ENCODE peak calls at places on chromosomes 1 and 21, in seven cellular contexts. S is GM12865; T is CD8-positive, alpha-beta T cell; Q is Panc1; J is dorsolateral prefrontal cortex; M is NB4; H is lung. V is an unnamed sample.

GRCh38 chr1:117821782-117822447 is 107.5 kb downstream of the GDAP2 start:
- DNase-seq in S (no peak), T (no peak), Q (peak), J (no peak), M (peak), H (no peak), V (peak)

GRCh38 chr1:165239873-165240272 is 116.6 kb downstream of the LMX1A start:
- DNase-seq in S (no peak), T (no peak), Q (no peak), J (no peak), M (no peak), H (no peak), V (no peak)

GRCh38 chr1:228901936-228902681 is 166.8 kb downstream of the RHOU start:
- DNase-seq in S (no peak), T (no peak), Q (no peak), J (no peak), M (no peak), H (no peak), V (no peak)

GRCh38 chr1:229191066-229191674 is 79.7 kb upstream of the RAB4A start:
- DNase-seq in S (no peak), T (no peak), Q (no peak), J (no peak), M (no peak), H (no peak), V (no peak)

GRCh38 chr1:184973308-184974085 is 811 bp downstream of the NIBAN1 start:
- DNase-seq in S (peak), T (peak), Q (no peak), J (no peak), M (peak), H (peak), V (no peak)

GRCh38 chr21:22791986-22792560 is 1793.9 kb downstream of the NCAM2 start:
- DNase-seq in S (peak), T (no peak), Q (peak), J (no peak), M (peak), H (no peak), V (peak)

GRCh38 chr1:202623075-202623474 is 87.2 kb downstream of the SYT2 start:
- DNase-seq in S (no peak), T (no peak), Q (no peak), J (no peak), M (peak), H (no peak), V (peak)

GRCh38 chr1:17212487-17213121 is 7.7 kb downstream of the PADI1 start:
- DNase-seq in S (no peak), T (peak), Q (no peak), J (no peak), M (peak), H (no peak), V (peak)

GRCh38 chr1:3403388-3404179 is 50.9 kb upstream of the ARHGEF16 start:
- DNase-seq in S (no peak), T (no peak), Q (no peak), J (no peak), M (no peak), H (no peak), V (no peak)

GRCh38 chr1:226411619-226412018 is 3.7 kb upstream of the PARP1 start:
- DNase-seq in S (peak), T (no peak), Q (no peak), J (no peak), M (no peak), H (no peak), V (no peak)

GRCh38 chr1:42750041-42750440 is 10.0 kb upstream of the CLDN19 start:
- DNase-seq in S (no peak), T (no peak), Q (no peak), J (no peak), M (no peak), H (no peak), V (no peak)

GRCh38 chr1:153563339-153563952 is 2.2 kb downstream of the S100A2 start:
- DNase-seq in S (no peak), T (no peak), Q (no peak), J (no peak), M (no peak), H (no peak), V (no peak)

GRCh38 chr1:185632659-185633428 is 101.3 kb upstream of the HMCN1 start:
- DNase-seq in S (no peak), T (no peak), Q (no peak), J (no peak), M (peak), H (no peak), V (no peak)

GRCh38 chr1:199121047-199121446 is 482.2 kb downstream of the PTPRC start:
- DNase-seq in S (no peak), T (no peak), Q (no peak), J (no peak), M (no peak), H (no peak), V (no peak)

GRCh38 chr1:227948493-227949260 is 945 bp upstream of the WNT9A start:
- DNase-seq in S (no peak), T (no peak), Q (no peak), J (no peak), M (no peak), H (no peak), V (no peak)

GRCh38 chr1:179761296-179761695 is 18.2 kb downstream of the FAM163A start:
- DNase-seq in S (no peak), T (no peak), Q (no peak), J (no peak), M (no peak), H (no peak), V (no peak)

GRCh38 chr1:248000169-248000568 is 13.3 kb upstream of the OR2L5 start:
- DNase-seq in S (no peak), T (no peak), Q (no peak), J (no peak), M (no peak), H (no peak), V (no peak)

GRCh38 chr1:34143984-34144383 is 21.0 kb downstream of the CSMD2 start:
- DNase-seq in S (no peak), T (no peak), Q (no peak), J (no peak), M (no peak), H (no peak), V (no peak)
- H3K4me3 ChIP-seq in S (no peak), T (no peak), Q (no peak), J (no peak), M (no peak), H (no peak), V (no peak)

DNA sequence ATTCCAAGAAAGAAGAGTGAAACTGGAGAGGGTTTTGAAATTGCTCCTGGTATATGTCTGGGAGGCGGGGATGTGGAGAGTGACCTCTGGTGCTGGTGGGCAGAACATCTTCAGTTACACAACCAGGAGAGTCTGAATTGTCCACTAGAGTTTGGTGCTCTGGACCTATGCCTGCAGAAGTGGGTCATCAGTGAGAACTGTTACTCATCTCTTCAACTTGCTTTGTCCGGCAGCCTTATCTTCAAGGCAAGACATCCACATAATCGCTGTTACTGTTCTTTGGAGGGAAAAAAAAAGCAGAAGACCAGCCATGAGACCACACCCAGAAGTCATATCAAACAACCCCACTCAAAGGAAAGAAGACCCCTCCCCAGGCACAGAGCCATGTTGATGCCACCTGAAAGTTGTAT is 14.9 kb downstream of the SH2D1B start:
- DNase-seq in S (no peak), T (no peak), Q (no peak), J (no peak), M (no peak), H (no peak), V (no peak)
- TF ChIP-seq CTCF in S (no peak), T (no peak), Q (peak), J (no peak), M (no peak), H (no peak), V (no peak)

GRCh38 chr1:83596331-83596730 is 402.6 kb downstream of the TTLL7 start:
- DNase-seq in S (no peak), T (no peak), Q (no peak), J (no peak), M (no peak), H (no peak), V (no peak)
- H3K4me3 ChIP-seq in S (no peak), T (no peak), Q (no peak), J (no peak), M (no peak), H (no peak), V (no peak)

GRCh38 chr1:73452522-73452921 is 745.5 kb downstream of the LRRIQ3 start:
- DNase-seq in S (no peak), T (no peak), Q (no peak), J (no peak), M (no peak), H (no peak), V (peak)
- TF ChIP-seq CTCF in S (no peak), T (no peak), Q (no peak), J (peak), M (no peak), H (no peak), V (peak)

GRCh38 chr1:183025782-183026774 is 2.9 kb downstream of the LAMC1 start:
- DNase-seq in S (peak), T (no peak), Q (no peak), J (no peak), M (no peak), H (no peak), V (no peak)
- H3K4me3 ChIP-seq in S (peak), T (no peak), Q (peak), J (peak), M (peak), H (no peak), V (peak)

GRCh38 chr1:64966158-64966963 is at the start of gene JAK1:
- DNase-seq in S (peak), T (peak), Q (no peak), J (peak), M (peak), H (peak), V (no peak)

GRCh38 chr1:64967381-64967780 is 1.0 kb upstream of the JAK1 start:
- DNase-seq in S (peak), T (no peak), Q (no peak), J (no peak), M (no peak), H (no peak), V (no peak)

GRCh38 chr1:64965239-64966157 is 851 bp downstream of the JAK1 start:
- DNase-seq in S (peak), T (peak), Q (no peak), J (peak), M (peak), H (peak), V (no peak)

GRCh38 chr1:64973061-64973647 is 6.8 kb upstream of the JAK1 start:
- DNase-seq in S (no peak), T (no peak), Q (no peak), J (no peak), M (no peak), H (no peak), V (no peak)

GRCh38 chr1:64969305-64970066 is 3.1 kb upstream of the JAK1 start:
- DNase-seq in S (no peak), T (no peak), Q (no peak), J (no peak), M (peak), H (no peak), V (no peak)
- TF ChIP-seq CTCF in S (no peak), T (no peak), Q (peak), J (no peak), M (no peak), H (no peak), V (no peak)

DNA sequence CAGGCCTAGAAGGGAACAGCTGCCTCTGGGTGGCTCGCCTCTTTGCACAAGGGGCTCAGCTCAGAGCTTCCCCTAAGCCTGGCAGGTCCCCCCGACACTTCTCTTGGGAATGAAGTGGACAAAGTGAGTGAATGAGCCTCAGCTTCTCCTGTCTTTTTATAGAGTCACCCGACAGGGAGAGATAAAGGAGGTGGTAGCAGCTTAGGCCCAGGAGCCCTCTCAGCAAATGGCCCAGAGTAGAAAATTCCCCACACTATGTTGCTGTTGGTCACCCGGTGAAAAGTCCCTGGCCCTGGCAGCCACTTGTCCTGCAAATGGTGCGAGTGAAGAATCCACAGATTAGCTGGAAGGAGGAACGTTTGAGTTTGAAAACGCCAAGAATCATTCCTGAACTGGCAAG is 2.4 kb downstream of the CLDN14 start:
- DNase-seq in S (no peak), T (no peak), Q (no peak), J (no peak), M (no peak), H (no peak), V (no peak)
- H3K4me3 ChIP-seq in S (no peak), T (no peak), Q (no peak), J (no peak), M (no peak), H (no peak), V (no peak)